ENCODE peak calls at places on chromosomes 3 and 15, in eight cellular contexts. One of them, this sample, is unnamed.
A peak's percentile ranks its signal among the peaks of the same experiment; 100 is the strongest.

GRCh38 chr15:47194718-47195117 is 522.6 kb upstream of the SEMA6D start:
- DNase-seq in K562: no peak
- DNase-seq in SK-N-SH: peak; percentile 20
- DNase-seq in A549: peak; percentile 10
- DNase-seq in GM23338: peak; percentile 59
- DNase-seq in Panc1: peak; percentile 1
- DNase-seq in HCT116: no peak
- DNase-seq in HepG2: peak; percentile 5
- DNase-seq in this sample: no peak

GRCh38 chr3:76222115-76222652 is 436.8 kb upstream of the ZNF717 start:
- DNase-seq in K562: no peak
- DNase-seq in Panc1: no peak
- DNase-seq in GM23338: no peak
- DNase-seq in HepG2: no peak
- DNase-seq in A549: no peak
- DNase-seq in HCT116: no peak
- DNase-seq in SK-N-SH: no peak
- DNase-seq in this sample: no peak

GRCh38 chr15:39543651-39544050 is 37.2 kb upstream of the THBS1 start:
- DNase-seq in Panc1: no peak
- DNase-seq in GM23338: peak; percentile 87
- DNase-seq in A549: peak; percentile 7
- DNase-seq in HCT116: no peak
- DNase-seq in HepG2: no peak
- DNase-seq in SK-N-SH: no peak
- DNase-seq in K562: peak; percentile 22
- DNase-seq in this sample: no peak

GRCh38 chr3:194675081-194675640 is 3.2 kb upstream of the LSG1 start:
- DNase-seq in SK-N-SH: no peak
- DNase-seq in GM23338: no peak
- DNase-seq in HCT116: no peak
- DNase-seq in K562: peak; percentile 29
- DNase-seq in A549: no peak
- DNase-seq in Panc1: no peak
- DNase-seq in HepG2: no peak
- DNase-seq in this sample: no peak

GRCh38 chr15:79897701-79898113 is 893 bp upstream of the MTHFS start:
- DNase-seq in K562: no peak
- DNase-seq in A549: no peak
- DNase-seq in SK-N-SH: no peak
- DNase-seq in GM23338: peak; percentile 3
- DNase-seq in Panc1: no peak
- DNase-seq in HepG2: no peak
- DNase-seq in HCT116: no peak
- DNase-seq in this sample: no peak

GRCh38 chr3:112818289-112818688 is 28.4 kb downstream of the CD200R1L start:
- DNase-seq in K562: no peak
- DNase-seq in HepG2: no peak
- DNase-seq in HCT116: no peak
- DNase-seq in A549: no peak
- DNase-seq in Panc1: no peak
- DNase-seq in GM23338: no peak
- DNase-seq in SK-N-SH: no peak
- DNase-seq in this sample: peak; percentile 85

GRCh38 chr15:59158701-59159034 is 48.0 kb upstream of the LDHAL6B start:
- DNase-seq in Panc1: no peak
- DNase-seq in K562: no peak
- DNase-seq in SK-N-SH: no peak
- DNase-seq in HCT116: no peak
- DNase-seq in A549: no peak
- DNase-seq in HepG2: no peak
- DNase-seq in GM23338: no peak
- DNase-seq in this sample: no peak

GRCh38 chr3:197501879-197502620 is 53.7 kb downstream of the BDH1 start:
- DNase-seq in GM23338: peak; percentile 90
- DNase-seq in SK-N-SH: peak; percentile 68
- DNase-seq in HepG2: peak; percentile 78
- DNase-seq in K562: no peak
- DNase-seq in Panc1: no peak
- DNase-seq in A549: peak; percentile 28
- DNase-seq in HCT116: no peak
- DNase-seq in this sample: no peak

GRCh38 chr3:152211655-152212054 is 57.1 kb upstream of the MBNL1 start:
- DNase-seq in A549: no peak
- DNase-seq in GM23338: no peak
- DNase-seq in K562: no peak
- DNase-seq in HepG2: no peak
- DNase-seq in SK-N-SH: no peak
- DNase-seq in HCT116: no peak
- DNase-seq in Panc1: no peak
- DNase-seq in this sample: no peak

GRCh38 chr3:12222765-12223485 is 64.2 kb upstream of the TIMP4 start:
- DNase-seq in SK-N-SH: no peak
- DNase-seq in K562: no peak
- DNase-seq in A549: peak; percentile 21
- DNase-seq in Panc1: no peak
- DNase-seq in HCT116: no peak
- DNase-seq in HepG2: peak; percentile 32
- DNase-seq in GM23338: no peak
- DNase-seq in this sample: peak; percentile 9

GRCh38 chr15:28271697-28272250 is 50.2 kb downstream of the HERC2 start:
- DNase-seq in HepG2: no peak
- DNase-seq in HCT116: no peak
- DNase-seq in SK-N-SH: no peak
- DNase-seq in GM23338: no peak
- DNase-seq in A549: no peak
- DNase-seq in Panc1: no peak
- DNase-seq in K562: no peak
- DNase-seq in this sample: no peak

GRCh38 chr15:84871428-84871985 is 13.0 kb upstream of the SLC28A1 start:
- DNase-seq in SK-N-SH: no peak
- DNase-seq in HepG2: no peak
- DNase-seq in Panc1: no peak
- DNase-seq in HCT116: no peak
- DNase-seq in GM23338: no peak
- DNase-seq in K562: peak; percentile 35
- DNase-seq in A549: no peak
- DNase-seq in this sample: no peak

GRCh38 chr3:32056559-32057290 is 49.7 kb upstream of the GPD1L start:
- DNase-seq in SK-N-SH: no peak
- DNase-seq in HCT116: no peak
- DNase-seq in Panc1: no peak
- DNase-seq in GM23338: no peak
- DNase-seq in HepG2: no peak
- DNase-seq in A549: no peak
- DNase-seq in K562: peak; percentile 0
- DNase-seq in this sample: no peak

GRCh38 chr3:177341766-177342165 is 144.5 kb upstream of the TBL1XR1 start:
- DNase-seq in HCT116: no peak
- DNase-seq in SK-N-SH: no peak
- DNase-seq in GM23338: no peak
- DNase-seq in Panc1: no peak
- DNase-seq in A549: no peak
- DNase-seq in HepG2: no peak
- DNase-seq in K562: no peak
- DNase-seq in this sample: no peak

GRCh38 chr3:112353365-112353764 is 20.4 kb downstream of the CD200 start:
- DNase-seq in GM23338: no peak
- DNase-seq in HepG2: no peak
- DNase-seq in HCT116: no peak
- DNase-seq in A549: no peak
- DNase-seq in Panc1: no peak
- DNase-seq in SK-N-SH: no peak
- DNase-seq in K562: no peak
- DNase-seq in this sample: no peak

GRCh38 chr3:32456429-32457130 is 46.1 kb downstream of the CMTM6 start:
- DNase-seq in A549: no peak
- DNase-seq in HepG2: no peak
- DNase-seq in K562: no peak
- DNase-seq in Panc1: no peak
- DNase-seq in HCT116: no peak
- DNase-seq in GM23338: no peak
- DNase-seq in SK-N-SH: no peak
- DNase-seq in this sample: no peak

GRCh38 chr3:153043729-153044314 is 118.2 kb upstream of the RAP2B start:
- DNase-seq in K562: no peak
- DNase-seq in HepG2: no peak
- DNase-seq in SK-N-SH: no peak
- DNase-seq in HCT116: no peak
- DNase-seq in Panc1: no peak
- DNase-seq in A549: no peak
- DNase-seq in GM23338: no peak
- DNase-seq in this sample: no peak

GRCh38 chr3:67790043-67790442 is 135.6 kb upstream of the SUCLG2 start:
- DNase-seq in A549: peak; percentile 49
- DNase-seq in GM23338: peak; percentile 83
- DNase-seq in Panc1: peak; percentile 15
- DNase-seq in HCT116: peak; percentile 23
- DNase-seq in HepG2: peak; percentile 52
- DNase-seq in SK-N-SH: peak; percentile 56
- DNase-seq in K562: peak; percentile 44
- DNase-seq in this sample: peak; percentile 7

GRCh38 chr15:78003539-78004008 is 73.9 kb downstream of the TBC1D2B start:
- DNase-seq in SK-N-SH: no peak
- DNase-seq in Panc1: no peak
- DNase-seq in HepG2: no peak
- DNase-seq in GM23338: no peak
- DNase-seq in HCT116: no peak
- DNase-seq in K562: no peak
- DNase-seq in A549: no peak
- DNase-seq in this sample: no peak

GRCh38 chr3:61582287-61582686 is 20.9 kb downstream of the PTPRG start:
- DNase-seq in Panc1: no peak
- DNase-seq in GM23338: no peak
- DNase-seq in K562: no peak
- DNase-seq in HepG2: no peak
- DNase-seq in HCT116: no peak
- DNase-seq in SK-N-SH: no peak
- DNase-seq in A549: no peak
- DNase-seq in this sample: no peak

GRCh38 chr3:47250309-47251060 is 32.1 kb downstream of the KIF9 start:
- DNase-seq in A549: peak; percentile 41
- DNase-seq in Panc1: no peak
- DNase-seq in K562: peak; percentile 72
- DNase-seq in SK-N-SH: peak; percentile 67
- DNase-seq in HCT116: peak; percentile 41
- DNase-seq in GM23338: peak; percentile 86
- DNase-seq in HepG2: peak; percentile 60
- DNase-seq in this sample: no peak

GRCh38 chr3:152350764-152351163 is 82.0 kb downstream of the MBNL1 start:
- DNase-seq in HCT116: no peak
- DNase-seq in HepG2: no peak
- DNase-seq in A549: no peak
- DNase-seq in GM23338: no peak
- DNase-seq in K562: no peak
- DNase-seq in Panc1: no peak
- DNase-seq in SK-N-SH: no peak
- DNase-seq in this sample: no peak

GRCh38 chr3:43162573-43163084 is 56.8 kb upstream of the POMGNT2 start:
- DNase-seq in K562: no peak
- DNase-seq in Panc1: no peak
- DNase-seq in HCT116: no peak
- DNase-seq in SK-N-SH: no peak
- DNase-seq in GM23338: peak; percentile 29
- DNase-seq in HepG2: no peak
- DNase-seq in A549: no peak
- DNase-seq in this sample: no peak
- TF ChIP-seq REST in K562: no peak
- TF ChIP-seq REST in Panc1: no peak
- TF ChIP-seq REST in HCT116: no peak
- TF ChIP-seq REST in SK-N-SH: no peak
- TF ChIP-seq REST in GM23338: no peak
- TF ChIP-seq REST in HepG2: no peak
- TF ChIP-seq REST in A549: no peak
- TF ChIP-seq REST in this sample: no peak

DNA sequence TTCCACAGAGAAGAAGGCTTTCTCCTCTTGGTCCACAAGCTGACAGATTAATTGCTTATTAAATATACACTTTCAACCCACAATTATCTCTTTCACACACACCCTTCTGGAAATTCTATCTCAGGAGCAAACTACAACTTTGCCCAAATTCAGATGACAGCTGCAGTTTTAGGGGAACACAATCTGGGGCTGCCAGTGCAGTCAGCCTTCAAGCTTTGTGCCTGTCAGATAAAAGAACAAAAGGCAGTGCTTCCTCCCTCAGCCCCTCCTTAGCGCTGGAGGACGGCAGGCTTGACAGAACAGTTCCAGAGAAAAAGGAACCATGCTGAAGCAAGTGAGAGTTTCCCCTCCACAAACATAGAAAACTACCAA is 99.6 kb downstream of the TMCC1 start:
- DNase-seq in K562: no peak
- DNase-seq in HepG2: no peak
- DNase-seq in GM23338: peak; percentile 47
- DNase-seq in Panc1: no peak
- DNase-seq in SK-N-SH: peak; percentile 10
- DNase-seq in HCT116: no peak
- DNase-seq in A549: no peak
- DNase-seq in this sample: peak; percentile 69
- TF ChIP-seq REST in K562: no peak
- TF ChIP-seq REST in HepG2: no peak
- TF ChIP-seq REST in GM23338: no peak
- TF ChIP-seq REST in Panc1: no peak
- TF ChIP-seq REST in SK-N-SH: no peak
- TF ChIP-seq REST in HCT116: no peak
- TF ChIP-seq REST in A549: no peak
- TF ChIP-seq REST in this sample: no peak

GRCh38 chr15:96767703-96768434 is 437.4 kb downstream of the NR2F2 start:
- DNase-seq in Panc1: no peak
- DNase-seq in HepG2: no peak
- DNase-seq in K562: no peak
- DNase-seq in GM23338: no peak
- DNase-seq in SK-N-SH: no peak
- DNase-seq in A549: no peak
- DNase-seq in HCT116: no peak
- DNase-seq in this sample: no peak
- TF ChIP-seq REST in Panc1: no peak
- TF ChIP-seq REST in HepG2: no peak
- TF ChIP-seq REST in K562: no peak
- TF ChIP-seq REST in GM23338: no peak
- TF ChIP-seq REST in SK-N-SH: no peak
- TF ChIP-seq REST in A549: no peak
- TF ChIP-seq REST in HCT116: no peak
- TF ChIP-seq REST in this sample: no peak

DNA sequence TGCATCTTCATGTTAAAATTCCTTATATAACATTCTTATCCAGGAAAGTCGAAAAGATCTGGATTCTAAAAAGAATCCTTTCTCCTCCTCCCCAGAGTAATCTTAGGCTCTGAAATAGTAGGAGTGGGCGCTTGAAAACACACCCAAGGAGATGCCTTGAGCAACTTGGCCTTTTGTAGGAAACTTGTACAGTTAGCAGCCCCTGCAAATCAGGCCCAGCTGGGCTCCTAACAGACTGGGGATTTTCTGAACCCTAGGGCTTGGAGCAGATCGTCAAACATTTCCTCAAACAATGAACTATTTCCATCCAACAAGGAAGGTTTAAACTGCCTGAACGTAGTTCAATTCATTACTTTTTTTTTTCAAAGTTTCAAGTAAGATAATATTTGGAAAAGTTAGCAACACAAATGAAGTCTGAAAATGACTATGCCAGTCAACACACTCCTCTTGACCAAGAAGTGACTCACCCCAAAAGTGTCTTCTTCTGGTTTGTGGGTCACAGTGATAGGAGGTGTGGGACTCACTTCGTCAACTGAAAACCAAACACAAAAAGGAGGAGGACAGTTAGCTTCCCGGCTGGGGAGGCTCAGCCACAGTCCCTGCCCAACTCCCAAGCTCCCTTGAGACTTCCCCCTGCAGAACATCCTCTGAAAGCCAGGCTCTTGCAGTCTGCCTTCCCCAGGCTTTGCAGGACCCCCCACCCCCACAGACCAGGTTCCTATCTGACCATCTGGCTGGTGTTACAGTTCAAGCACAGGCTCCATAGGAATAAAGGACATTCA is 129.7 kb downstream of the NTRK3 start:
- DNase-seq in GM23338: no peak
- DNase-seq in A549: no peak
- DNase-seq in K562: no peak
- DNase-seq in Panc1: no peak
- DNase-seq in SK-N-SH: no peak
- DNase-seq in HCT116: no peak
- DNase-seq in HepG2: no peak
- DNase-seq in this sample: no peak
- TF ChIP-seq REST in GM23338: no peak
- TF ChIP-seq REST in A549: no peak
- TF ChIP-seq REST in K562: no peak
- TF ChIP-seq REST in Panc1: no peak
- TF ChIP-seq REST in SK-N-SH: no peak
- TF ChIP-seq REST in HCT116: no peak
- TF ChIP-seq REST in HepG2: no peak
- TF ChIP-seq REST in this sample: no peak

This sample was measured in HL-60.